ENCODE peak calls at places on chromosomes 16 and 17, in four cellular contexts. K is AG10803, Y is GM23338, J is lung. R is an unnamed sample.

GRCh38 chr17:164536-165235 is 16.8 kb downstream of the DOC2B start:
- DNase-seq in K (peak), Y (peak), J (no peak), R (no peak)

GRCh38 chr17:74677558-74678466 is 34.9 kb downstream of the CD300LF start:
- DNase-seq in K (peak), Y (peak), J (peak), R (no peak)

GRCh38 chr17:74325743-74326379 is at the start of gene KIF19:
- DNase-seq in K (no peak), Y (peak), J (peak), R (no peak)

GRCh38 chr17:41888332-41888965 is 23.2 kb upstream of the KLHL11 start:
- DNase-seq in K (no peak), Y (no peak), J (no peak), R (no peak)

GRCh38 chr17:68819465-68819864 is 135.7 kb downstream of the ABCA8 start:
- DNase-seq in K (no peak), Y (no peak), J (no peak), R (no peak)

GRCh38 chr17:11882716-11883115 is 114.6 kb downstream of the ZNF18 start:
- DNase-seq in K (no peak), Y (no peak), J (no peak), R (no peak)

GRCh38 chr17:70298929-70299529 is 129.7 kb downstream of the KCNJ2 start:
- DNase-seq in K (no peak), Y (no peak), J (no peak), R (no peak)

GRCh38 chr16:11743308-11744074 is 834 bp upstream of the TXNDC11 start:
- DNase-seq in K (peak), Y (no peak), J (peak), R (no peak)

GRCh38 chr16:11256657-11257130 is 690 bp upstream of the SOCS1 start:
- DNase-seq in K (peak), Y (peak), J (peak), R (no peak)

GRCh38 chr17:41959336-41960095 is 7.1 kb upstream of the CNP start:
- DNase-seq in K (peak), Y (peak), J (no peak), R (no peak)

GRCh38 chr17:17108681-17109049 is 66.4 kb downstream of the MPRIP start:
- DNase-seq in K (no peak), Y (peak), J (peak), R (no peak)

GRCh38 chr17:5563451-5563850 is 20.9 kb downstream of the NLRP1 start:
- DNase-seq in K (peak), Y (no peak), J (no peak), R (no peak)

DNA sequence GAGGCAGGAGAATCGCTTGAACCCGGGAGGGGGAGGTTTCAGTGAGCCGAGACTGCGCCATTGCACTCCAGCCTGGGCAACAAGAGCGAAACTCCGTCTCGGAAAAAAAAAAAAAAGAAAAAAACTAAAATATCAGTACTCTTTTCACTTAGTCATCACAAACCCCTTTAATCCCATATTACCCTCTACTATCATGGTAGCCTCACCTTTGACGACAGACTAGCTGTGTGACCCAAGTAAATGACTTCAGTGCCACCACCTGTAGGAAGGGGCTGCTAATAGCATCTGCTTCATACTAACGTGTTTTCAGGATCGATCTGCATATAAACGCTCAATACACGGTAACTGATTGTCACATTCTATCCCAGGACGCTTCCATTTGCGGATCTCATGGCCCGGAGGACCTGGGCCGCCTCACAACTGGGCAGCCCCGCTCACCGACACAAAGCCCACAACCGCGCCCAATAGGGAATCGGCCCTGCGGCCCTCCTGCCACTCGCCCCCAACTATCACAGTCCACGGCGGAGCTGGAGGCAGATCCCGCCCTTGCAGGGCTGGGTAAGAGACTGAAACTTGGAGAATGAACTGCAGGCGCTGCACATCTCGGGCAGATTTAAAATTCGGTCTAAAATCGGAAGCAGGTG is 1.1 kb upstream of the ZNF263 start:
- DNase-seq in K (no peak), Y (peak), J (no peak), R (no peak)
- TF ChIP-seq CTCF in K (no peak), Y (peak), J (no peak), R (no peak)

DNA sequence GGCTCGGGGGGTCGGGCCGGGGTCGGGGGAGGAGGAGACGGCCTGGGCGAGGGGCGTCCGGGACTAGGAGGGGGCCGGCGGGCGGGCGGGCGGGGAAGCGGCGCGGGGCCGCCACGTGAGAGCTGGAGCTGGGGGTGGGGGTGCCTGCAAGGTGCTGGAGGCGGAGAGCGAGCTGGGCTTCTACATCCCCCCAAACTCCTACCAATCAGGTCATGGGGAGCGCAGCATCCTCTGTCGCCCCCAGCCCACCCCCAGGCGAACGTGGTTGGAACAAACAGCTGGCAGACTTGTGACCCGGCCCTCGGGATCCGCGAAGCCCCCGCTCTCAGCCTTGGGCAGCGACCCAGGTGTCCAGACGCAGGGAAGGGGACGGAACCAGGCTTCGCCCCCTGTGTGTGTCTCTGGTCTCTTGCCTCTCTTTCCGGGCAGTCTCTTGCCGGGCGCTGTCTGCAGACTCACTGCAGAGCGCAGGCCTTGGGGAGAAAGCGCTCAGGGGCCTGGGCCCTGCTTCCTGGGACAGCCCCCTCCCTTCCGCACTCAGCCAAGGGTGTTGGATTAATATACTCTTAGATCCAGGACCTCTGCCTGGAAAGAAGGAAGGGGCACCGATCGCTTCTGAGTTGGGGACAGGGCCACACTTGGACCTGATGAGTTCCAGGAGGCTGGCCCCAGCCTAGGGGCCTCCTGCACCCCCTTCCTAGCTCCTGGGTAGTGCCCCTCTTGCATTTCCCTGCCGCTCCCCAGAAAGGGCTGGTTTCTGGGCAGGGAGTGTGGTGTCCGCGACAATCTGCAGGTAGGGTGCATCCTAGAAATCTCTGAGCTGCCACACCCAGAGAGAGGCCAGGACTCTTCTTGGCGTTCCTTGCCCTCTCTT is 730 bp downstream of the RASL10B start:
- DNase-seq in K (no peak), Y (peak), J (no peak), R (no peak)
- H3K4me3 ChIP-seq in K (peak), Y (peak), J (peak), R (peak)

GRCh38 chr16:66580605-66581209 is 1.4 kb downstream of the CMTM2 start:
- DNase-seq in K (peak), Y (peak), J (no peak), R (peak)
- TF ChIP-seq CTCF in K (peak), Y (no peak), J (no peak), R (no peak)

DNA sequence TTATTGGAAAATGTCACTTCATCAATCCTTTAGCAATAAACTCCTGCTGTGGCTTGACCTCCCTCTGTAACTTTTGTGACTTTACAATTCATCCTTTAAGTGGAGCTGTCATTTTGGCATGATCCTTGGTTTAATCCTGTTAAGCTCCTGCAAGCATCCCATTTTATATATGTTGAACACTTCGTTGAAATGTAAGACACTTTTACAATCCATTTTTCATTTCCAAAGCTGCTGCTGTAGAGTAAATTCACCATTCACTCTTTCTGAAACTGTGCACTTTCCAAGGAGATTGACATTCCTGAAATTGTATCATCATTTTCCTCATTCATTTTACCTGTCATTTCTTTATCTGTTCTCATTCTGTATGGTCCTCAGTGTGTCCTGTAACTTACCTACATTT is 1003.2 kb upstream of the GOT2 start:
- DNase-seq in K (no peak), Y (no peak), J (no peak), R (no peak)
- H3K4me3 ChIP-seq in K (no peak), Y (no peak), J (no peak), R (no peak)

GRCh38 chr17:67216544-67217320 is 28.3 kb downstream of the HELZ start:
- DNase-seq in K (no peak), Y (no peak), J (no peak), R (no peak)

GRCh38 chr17:67223924-67224323 is 21.1 kb downstream of the HELZ start:
- DNase-seq in K (no peak), Y (no peak), J (no peak), R (no peak)

GRCh38 chr17:67218385-67218950 is 26.5 kb downstream of the HELZ start:
- DNase-seq in K (peak), Y (no peak), J (no peak), R (no peak)

GRCh38 chr17:67217446-67217845 is 27.6 kb downstream of the HELZ start:
- DNase-seq in K (no peak), Y (no peak), J (no peak), R (no peak)

DNA sequence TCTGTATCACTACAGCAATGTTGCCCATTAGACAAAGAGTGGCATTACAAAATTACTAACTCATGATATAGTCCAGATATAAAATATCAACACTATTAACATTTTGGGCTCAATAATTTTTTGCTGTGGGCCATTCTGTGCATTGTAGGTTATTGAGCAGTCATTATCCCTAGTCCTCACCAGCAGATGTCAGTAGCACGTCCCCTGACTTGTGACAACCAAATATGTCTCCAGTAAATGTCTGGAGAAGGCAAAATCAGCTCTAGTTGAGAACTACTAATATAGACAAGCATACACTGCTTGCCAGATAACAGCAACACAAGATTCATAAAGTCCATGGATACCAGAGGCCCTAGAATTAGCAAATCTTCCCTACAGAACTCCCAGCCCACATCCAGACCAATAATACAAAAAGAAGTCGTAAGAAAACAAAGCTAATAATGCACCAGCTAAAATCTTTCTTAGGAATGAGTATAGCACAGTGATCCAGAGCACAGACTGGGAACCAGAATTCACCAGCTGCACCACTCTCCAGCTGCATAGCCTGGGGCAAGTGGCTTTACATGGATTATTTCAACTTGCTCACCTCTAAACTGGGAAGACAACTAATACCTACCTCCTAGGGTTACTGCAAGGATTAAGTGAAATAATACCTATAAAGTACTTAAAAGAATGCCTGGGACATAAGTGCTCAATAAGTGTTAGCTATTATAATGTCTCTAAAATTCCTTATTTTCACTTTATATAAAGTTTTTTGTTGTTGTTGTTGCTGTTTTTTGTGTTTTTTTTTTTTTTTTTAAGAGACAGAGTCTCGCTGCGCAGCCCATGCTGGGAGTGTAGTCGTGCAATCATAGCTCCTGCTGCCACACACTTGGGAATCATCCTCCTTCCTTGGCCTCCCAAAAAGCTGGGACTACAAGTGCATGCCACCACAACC is 23.7 kb downstream of the HELZ start:
- DNase-seq in K (peak), Y (peak), J (no peak), R (no peak)
- TF ChIP-seq CTCF in K (peak), Y (peak), J (peak), R (peak)

GRCh38 chr16:56637814-56638750 is at the start of gene MT1A:
- DNase-seq in K (peak), Y (peak), J (peak), R (no peak)
- H3K4me3 ChIP-seq in K (peak), Y (peak), J (peak), R (no peak)

R was measured in LNCaP clone FGC.